ENCODE peak calls at places on chromosomes 16 and 17, in six cellular contexts. One of them, this sample, is unnamed.

GRCh38 chr17:4199818-4200402 is 56.9 kb downstream of the CYB5D2 start:
- DNase-seq in Peyer's patch: no peak
- DNase-seq in activated effector memory CD4-positive, alpha-beta T cell treated with anti-CD3 and anti-CD28 coated beads, Interleukin-2, amount 50 U/mL, for 16 hours: no peak
- DNase-seq in hypothalamus: no peak
- DNase-seq in EL: peak
- DNase-seq in fibroblast of villous mesenchyme: peak
- DNase-seq in this sample: no peak

GRCh38 chr17:51718945-51719344 is 439.6 kb downstream of the CA10 start:
- DNase-seq in Peyer's patch: no peak
- DNase-seq in activated effector memory CD4-positive, alpha-beta T cell treated with anti-CD3 and anti-CD28 coated beads, Interleukin-2, amount 50 U/mL, for 16 hours: no peak
- DNase-seq in hypothalamus: no peak
- DNase-seq in EL: no peak
- DNase-seq in fibroblast of villous mesenchyme: no peak
- DNase-seq in this sample: no peak

GRCh38 chr16:75264999-75265910 is 13.8 kb upstream of the BCAR1 start:
- DNase-seq in Peyer's patch: no peak
- DNase-seq in activated effector memory CD4-positive, alpha-beta T cell treated with anti-CD3 and anti-CD28 coated beads, Interleukin-2, amount 50 U/mL, for 16 hours: no peak
- DNase-seq in hypothalamus: no peak
- DNase-seq in EL: peak
- DNase-seq in fibroblast of villous mesenchyme: no peak
- DNase-seq in this sample: peak

GRCh38 chr17:74822329-74823175 is 37.1 kb downstream of the GRIN2C start:
- DNase-seq in Peyer's patch: no peak
- DNase-seq in activated effector memory CD4-positive, alpha-beta T cell treated with anti-CD3 and anti-CD28 coated beads, Interleukin-2, amount 50 U/mL, for 16 hours: no peak
- DNase-seq in hypothalamus: no peak
- DNase-seq in EL: no peak
- DNase-seq in fibroblast of villous mesenchyme: no peak
- DNase-seq in this sample: no peak

GRCh38 chr16:75377971-75378386 is 55.3 kb downstream of the CFDP1 start:
- DNase-seq in Peyer's patch: no peak
- DNase-seq in activated effector memory CD4-positive, alpha-beta T cell treated with anti-CD3 and anti-CD28 coated beads, Interleukin-2, amount 50 U/mL, for 16 hours: no peak
- DNase-seq in hypothalamus: no peak
- DNase-seq in EL: peak
- DNase-seq in fibroblast of villous mesenchyme: peak
- DNase-seq in this sample: peak

GRCh38 chr16:85261205-85261604 is 148.9 kb upstream of the CIBAR2 start:
- DNase-seq in Peyer's patch: no peak
- DNase-seq in activated effector memory CD4-positive, alpha-beta T cell treated with anti-CD3 and anti-CD28 coated beads, Interleukin-2, amount 50 U/mL, for 16 hours: no peak
- DNase-seq in hypothalamus: no peak
- DNase-seq in EL: no peak
- DNase-seq in fibroblast of villous mesenchyme: no peak
- DNase-seq in this sample: no peak

GRCh38 chr17:37608369-37609169 is 649 bp downstream of the SYNRG start:
- DNase-seq in Peyer's patch: peak
- DNase-seq in activated effector memory CD4-positive, alpha-beta T cell treated with anti-CD3 and anti-CD28 coated beads, Interleukin-2, amount 50 U/mL, for 16 hours: no peak
- DNase-seq in hypothalamus: peak
- DNase-seq in EL: peak
- DNase-seq in fibroblast of villous mesenchyme: peak
- DNase-seq in this sample: no peak

GRCh38 chr16:13999895-14000425 is 71.2 kb upstream of the MRTFB start:
- DNase-seq in Peyer's patch: no peak
- DNase-seq in activated effector memory CD4-positive, alpha-beta T cell treated with anti-CD3 and anti-CD28 coated beads, Interleukin-2, amount 50 U/mL, for 16 hours: no peak
- DNase-seq in hypothalamus: no peak
- DNase-seq in EL: no peak
- DNase-seq in fibroblast of villous mesenchyme: no peak
- DNase-seq in this sample: no peak

GRCh38 chr17:45248132-45248936 is 13.6 kb downstream of the SPATA32 start:
- DNase-seq in Peyer's patch: peak
- DNase-seq in activated effector memory CD4-positive, alpha-beta T cell treated with anti-CD3 and anti-CD28 coated beads, Interleukin-2, amount 50 U/mL, for 16 hours: peak
- DNase-seq in hypothalamus: no peak
- DNase-seq in EL: no peak
- DNase-seq in fibroblast of villous mesenchyme: no peak
- DNase-seq in this sample: no peak

GRCh38 chr17:82865996-82866395 is 26.2 kb upstream of the ZNF750 start:
- DNase-seq in Peyer's patch: no peak
- DNase-seq in activated effector memory CD4-positive, alpha-beta T cell treated with anti-CD3 and anti-CD28 coated beads, Interleukin-2, amount 50 U/mL, for 16 hours: no peak
- DNase-seq in hypothalamus: no peak
- DNase-seq in EL: no peak
- DNase-seq in fibroblast of villous mesenchyme: no peak
- DNase-seq in this sample: no peak

GRCh38 chr17:50875074-50875473 is 8.9 kb upstream of the TOB1 start:
- DNase-seq in Peyer's patch: no peak
- DNase-seq in activated effector memory CD4-positive, alpha-beta T cell treated with anti-CD3 and anti-CD28 coated beads, Interleukin-2, amount 50 U/mL, for 16 hours: no peak
- DNase-seq in hypothalamus: no peak
- DNase-seq in EL: no peak
- DNase-seq in fibroblast of villous mesenchyme: no peak
- DNase-seq in this sample: no peak

GRCh38 chr17:42111265-42111636 is 1.3 kb downstream of the DHX58 start:
- DNase-seq in Peyer's patch: no peak
- DNase-seq in activated effector memory CD4-positive, alpha-beta T cell treated with anti-CD3 and anti-CD28 coated beads, Interleukin-2, amount 50 U/mL, for 16 hours: no peak
- DNase-seq in hypothalamus: no peak
- DNase-seq in EL: no peak
- DNase-seq in fibroblast of villous mesenchyme: no peak
- DNase-seq in this sample: no peak

GRCh38 chr17:36743130-36743529 is 141.7 kb downstream of the MRM1 start:
- DNase-seq in Peyer's patch: no peak
- DNase-seq in activated effector memory CD4-positive, alpha-beta T cell treated with anti-CD3 and anti-CD28 coated beads, Interleukin-2, amount 50 U/mL, for 16 hours: no peak
- DNase-seq in hypothalamus: no peak
- DNase-seq in EL: no peak
- DNase-seq in fibroblast of villous mesenchyme: no peak
- DNase-seq in this sample: no peak

GRCh38 chr17:29357232-29357631 is 32.9 kb upstream of the TAOK1 start:
- DNase-seq in Peyer's patch: no peak
- DNase-seq in activated effector memory CD4-positive, alpha-beta T cell treated with anti-CD3 and anti-CD28 coated beads, Interleukin-2, amount 50 U/mL, for 16 hours: no peak
- DNase-seq in hypothalamus: no peak
- DNase-seq in EL: no peak
- DNase-seq in fibroblast of villous mesenchyme: no peak
- DNase-seq in this sample: no peak

GRCh38 chr17:80899402-80900268 is 92.0 kb upstream of the CHMP6 start:
- DNase-seq in Peyer's patch: peak
- DNase-seq in activated effector memory CD4-positive, alpha-beta T cell treated with anti-CD3 and anti-CD28 coated beads, Interleukin-2, amount 50 U/mL, for 16 hours: peak
- DNase-seq in hypothalamus: no peak
- DNase-seq in EL: peak
- DNase-seq in fibroblast of villous mesenchyme: peak
- DNase-seq in this sample: no peak

GRCh38 chr17:73998246-73999220 is 204.9 kb upstream of the RPL38 start:
- DNase-seq in Peyer's patch: peak
- DNase-seq in activated effector memory CD4-positive, alpha-beta T cell treated with anti-CD3 and anti-CD28 coated beads, Interleukin-2, amount 50 U/mL, for 16 hours: peak
- DNase-seq in hypothalamus: no peak
- DNase-seq in EL: no peak
- DNase-seq in fibroblast of villous mesenchyme: no peak
- DNase-seq in this sample: no peak

GRCh38 chr17:16940116-16940881 is 31.6 kb downstream of the TNFRSF13B start:
- DNase-seq in Peyer's patch: no peak
- DNase-seq in activated effector memory CD4-positive, alpha-beta T cell treated with anti-CD3 and anti-CD28 coated beads, Interleukin-2, amount 50 U/mL, for 16 hours: peak
- DNase-seq in hypothalamus: no peak
- DNase-seq in EL: no peak
- DNase-seq in fibroblast of villous mesenchyme: no peak
- DNase-seq in this sample: no peak

GRCh38 chr17:48162946-48163506 is 55.5 kb downstream of the SNX11 start:
- DNase-seq in Peyer's patch: no peak
- DNase-seq in activated effector memory CD4-positive, alpha-beta T cell treated with anti-CD3 and anti-CD28 coated beads, Interleukin-2, amount 50 U/mL, for 16 hours: no peak
- DNase-seq in hypothalamus: no peak
- DNase-seq in EL: peak
- DNase-seq in fibroblast of villous mesenchyme: peak
- DNase-seq in this sample: no peak

GRCh38 chr16:25018972-25019617 is 3.9 kb upstream of the ARHGAP17 start:
- DNase-seq in Peyer's patch: no peak
- DNase-seq in activated effector memory CD4-positive, alpha-beta T cell treated with anti-CD3 and anti-CD28 coated beads, Interleukin-2, amount 50 U/mL, for 16 hours: no peak
- DNase-seq in hypothalamus: no peak
- DNase-seq in EL: no peak
- DNase-seq in fibroblast of villous mesenchyme: no peak
- DNase-seq in this sample: no peak

GRCh38 chr16:85033153-85033552 is 5.6 kb downstream of the KIAA0513 start:
- DNase-seq in Peyer's patch: no peak
- DNase-seq in activated effector memory CD4-positive, alpha-beta T cell treated with anti-CD3 and anti-CD28 coated beads, Interleukin-2, amount 50 U/mL, for 16 hours: no peak
- DNase-seq in hypothalamus: no peak
- DNase-seq in EL: no peak
- DNase-seq in fibroblast of villous mesenchyme: no peak
- DNase-seq in this sample: no peak

GRCh38 chr16:67482260-67482924 is 955 bp downstream of the AGRP start:
- DNase-seq in Peyer's patch: peak
- DNase-seq in activated effector memory CD4-positive, alpha-beta T cell treated with anti-CD3 and anti-CD28 coated beads, Interleukin-2, amount 50 U/mL, for 16 hours: no peak
- DNase-seq in hypothalamus: no peak
- DNase-seq in EL: no peak
- DNase-seq in fibroblast of villous mesenchyme: no peak
- DNase-seq in this sample: no peak

GRCh38 chr17:6413073-6413472 is 21.8 kb downstream of the AIPL1 start:
- DNase-seq in Peyer's patch: no peak
- DNase-seq in activated effector memory CD4-positive, alpha-beta T cell treated with anti-CD3 and anti-CD28 coated beads, Interleukin-2, amount 50 U/mL, for 16 hours: no peak
- DNase-seq in hypothalamus: no peak
- DNase-seq in EL: peak
- DNase-seq in fibroblast of villous mesenchyme: peak
- DNase-seq in this sample: no peak

GRCh38 chr16:88066234-88066633 is 115.0 kb downstream of the BANP start:
- DNase-seq in Peyer's patch: no peak
- DNase-seq in activated effector memory CD4-positive, alpha-beta T cell treated with anti-CD3 and anti-CD28 coated beads, Interleukin-2, amount 50 U/mL, for 16 hours: no peak
- DNase-seq in hypothalamus: no peak
- DNase-seq in EL: no peak
- DNase-seq in fibroblast of villous mesenchyme: no peak
- DNase-seq in this sample: no peak

GRCh38 chr17:83203073-83203471 is 123.7 kb downstream of the METRNL start:
- DNase-seq in Peyer's patch: peak
- DNase-seq in activated effector memory CD4-positive, alpha-beta T cell treated with anti-CD3 and anti-CD28 coated beads, Interleukin-2, amount 50 U/mL, for 16 hours: peak
- DNase-seq in hypothalamus: no peak
- DNase-seq in EL: peak
- DNase-seq in fibroblast of villous mesenchyme: peak
- DNase-seq in this sample: peak

GRCh38 chr16:10070591-10070990 is 111.6 kb downstream of the GRIN2A start:
- DNase-seq in Peyer's patch: no peak
- DNase-seq in activated effector memory CD4-positive, alpha-beta T cell treated with anti-CD3 and anti-CD28 coated beads, Interleukin-2, amount 50 U/mL, for 16 hours: no peak
- DNase-seq in hypothalamus: no peak
- DNase-seq in EL: no peak
- DNase-seq in fibroblast of villous mesenchyme: no peak
- DNase-seq in this sample: no peak

GRCh38 chr17:61997649-61998048 is 67.4 kb downstream of the MED13 start:
- DNase-seq in Peyer's patch: no peak
- DNase-seq in activated effector memory CD4-positive, alpha-beta T cell treated with anti-CD3 and anti-CD28 coated beads, Interleukin-2, amount 50 U/mL, for 16 hours: no peak
- DNase-seq in hypothalamus: no peak
- DNase-seq in EL: peak
- DNase-seq in fibroblast of villous mesenchyme: peak
- DNase-seq in this sample: no peak

GRCh38 chr16:27311897-27312303 is 1.9 kb upstream of the IL4R start:
- DNase-seq in Peyer's patch: no peak
- DNase-seq in activated effector memory CD4-positive, alpha-beta T cell treated with anti-CD3 and anti-CD28 coated beads, Interleukin-2, amount 50 U/mL, for 16 hours: no peak
- DNase-seq in hypothalamus: no peak
- DNase-seq in EL: no peak
- DNase-seq in fibroblast of villous mesenchyme: no peak
- DNase-seq in this sample: no peak

GRCh38 chr17:74569392-74570003 is 2.2 kb upstream of the CD300H start:
- DNase-seq in Peyer's patch: no peak
- DNase-seq in activated effector memory CD4-positive, alpha-beta T cell treated with anti-CD3 and anti-CD28 coated beads, Interleukin-2, amount 50 U/mL, for 16 hours: no peak
- DNase-seq in hypothalamus: no peak
- DNase-seq in EL: peak
- DNase-seq in fibroblast of villous mesenchyme: peak
- DNase-seq in this sample: peak

GRCh38 chr17:6703751-6704150 is 9.4 kb downstream of the SLC13A5 start:
- DNase-seq in Peyer's patch: no peak
- DNase-seq in activated effector memory CD4-positive, alpha-beta T cell treated with anti-CD3 and anti-CD28 coated beads, Interleukin-2, amount 50 U/mL, for 16 hours: no peak
- DNase-seq in hypothalamus: no peak
- DNase-seq in EL: no peak
- DNase-seq in fibroblast of villous mesenchyme: no peak
- DNase-seq in this sample: no peak

GRCh38 chr16:50763211-50763610 is 21.3 kb downstream of the CYLD start:
- DNase-seq in Peyer's patch: no peak
- DNase-seq in activated effector memory CD4-positive, alpha-beta T cell treated with anti-CD3 and anti-CD28 coated beads, Interleukin-2, amount 50 U/mL, for 16 hours: no peak
- DNase-seq in hypothalamus: no peak
- DNase-seq in EL: no peak
- DNase-seq in fibroblast of villous mesenchyme: no peak
- DNase-seq in this sample: no peak

GRCh38 chr16:70576431-70577255 is 53.0 kb downstream of the SF3B3 start:
- DNase-seq in Peyer's patch: no peak
- DNase-seq in activated effector memory CD4-positive, alpha-beta T cell treated with anti-CD3 and anti-CD28 coated beads, Interleukin-2, amount 50 U/mL, for 16 hours: no peak
- DNase-seq in hypothalamus: no peak
- DNase-seq in EL: peak
- DNase-seq in fibroblast of villous mesenchyme: peak
- DNase-seq in this sample: peak

GRCh38 chr16:17364319-17365210 is 106.2 kb downstream of the XYLT1 start:
- DNase-seq in Peyer's patch: peak
- DNase-seq in activated effector memory CD4-positive, alpha-beta T cell treated with anti-CD3 and anti-CD28 coated beads, Interleukin-2, amount 50 U/mL, for 16 hours: peak
- DNase-seq in hypothalamus: no peak
- DNase-seq in EL: peak
- DNase-seq in fibroblast of villous mesenchyme: peak
- DNase-seq in this sample: no peak

GRCh38 chr17:79949646-79950292 is 85.9 kb downstream of the TBC1D16 start:
- DNase-seq in Peyer's patch: no peak
- DNase-seq in activated effector memory CD4-positive, alpha-beta T cell treated with anti-CD3 and anti-CD28 coated beads, Interleukin-2, amount 50 U/mL, for 16 hours: peak
- DNase-seq in hypothalamus: no peak
- DNase-seq in EL: no peak
- DNase-seq in fibroblast of villous mesenchyme: no peak
- DNase-seq in this sample: peak

GRCh38 chr17:76866774-76867577 is 1.2 kb upstream of the MGAT5B start:
- DNase-seq in Peyer's patch: no peak
- DNase-seq in activated effector memory CD4-positive, alpha-beta T cell treated with anti-CD3 and anti-CD28 coated beads, Interleukin-2, amount 50 U/mL, for 16 hours: no peak
- DNase-seq in hypothalamus: no peak
- DNase-seq in EL: peak
- DNase-seq in fibroblast of villous mesenchyme: peak
- DNase-seq in this sample: no peak

GRCh38 chr17:64784353-64784798 is 122.3 kb upstream of the SMURF2 start:
- DNase-seq in Peyer's patch: no peak
- DNase-seq in activated effector memory CD4-positive, alpha-beta T cell treated with anti-CD3 and anti-CD28 coated beads, Interleukin-2, amount 50 U/mL, for 16 hours: peak
- DNase-seq in hypothalamus: no peak
- DNase-seq in EL: no peak
- DNase-seq in fibroblast of villous mesenchyme: no peak
- DNase-seq in this sample: no peak

GRCh38 chr17:6187836-6188235 is 117.7 kb downstream of the WSCD1 start:
- DNase-seq in Peyer's patch: no peak
- DNase-seq in activated effector memory CD4-positive, alpha-beta T cell treated with anti-CD3 and anti-CD28 coated beads, Interleukin-2, amount 50 U/mL, for 16 hours: no peak
- DNase-seq in hypothalamus: no peak
- DNase-seq in EL: no peak
- DNase-seq in fibroblast of villous mesenchyme: no peak
- DNase-seq in this sample: no peak

GRCh38 chr16:56880176-56880575 is 15.2 kb downstream of the SLC12A3 start:
- DNase-seq in Peyer's patch: no peak
- DNase-seq in activated effector memory CD4-positive, alpha-beta T cell treated with anti-CD3 and anti-CD28 coated beads, Interleukin-2, amount 50 U/mL, for 16 hours: no peak
- DNase-seq in hypothalamus: no peak
- DNase-seq in EL: no peak
- DNase-seq in fibroblast of villous mesenchyme: no peak
- DNase-seq in this sample: no peak

This sample was measured in RWPE2.